ENCODE peak calls at places on chromosomes 5 and 9, in nine cellular contexts. W, S, O, K, N, Q, I, F and L are unnamed samples. For H3K4me1 and H3K27me3, the result is how much of the 10 kb centered on the place peaks cover.

GRCh38 chr9:36039121-36039520 is 2.4 kb downstream of the RECK start:
- DNase-seq in K (no peak), N (no peak), W (no peak), I (no peak), O (no peak), S (no peak), F (no peak), Q (no peak), L (no peak)

GRCh38 chr9:72898360-72898759 is 54.5 kb downstream of the ALDH1A1 start:
- DNase-seq in S (no peak), Q (no peak), O (no peak), N (no peak), W (no peak), K (no peak), I (no peak), F (no peak), L (no peak)

GRCh38 chr5:60594715-60595114 is 105.3 kb downstream of the DEPDC1B start:
- DNase-seq in O (no peak), N (no peak), F (no peak), Q (no peak), K (no peak), S (no peak), W (no peak), I (no peak), L (no peak)

GRCh38 chr9:14994738-14995137 is 84.5 kb upstream of the FREM1 start:
- DNase-seq in F (no peak), K (no peak), I (no peak), W (no peak), O (no peak), S (no peak), N (no peak), Q (no peak), L (no peak)

GRCh38 chr5:41763096-41763495 is 107.1 kb downstream of the OXCT1 start:
- DNase-seq in W (no peak), I (no peak), Q (no peak), N (no peak), K (no peak), O (no peak), S (no peak), F (no peak), L (no peak)

GRCh38 chr5:116778015-116778414 is 203.4 kb upstream of the SEMA6A start:
- DNase-seq in F (no peak), N (no peak), Q (no peak), O (no peak), I (peak), K (no peak), W (peak), S (peak), L (no peak)

GRCh38 chr9:105055922-105056321 is 128.0 kb upstream of the ABCA1 start:
- DNase-seq in I (peak), W (no peak), F (no peak), O (no peak), S (no peak), N (no peak), K (no peak), Q (no peak), L (no peak)

GRCh38 chr5:442335-443238 is at the start of gene EXOC3:
- DNase-seq in I (peak), F (peak), W (peak), S (peak), O (peak), K (peak), N (peak), Q (peak), L (no peak)

GRCh38 chr5:136115183-136115865 is 17.3 kb upstream of the SMAD5 start:
- DNase-seq in N (no peak), K (no peak), O (no peak), W (no peak), I (no peak), Q (no peak), F (no peak), S (no peak), L (no peak)

GRCh38 chr5:149154629-149155028 is 13.3 kb downstream of the ABLIM3 start:
- DNase-seq in W (no peak), N (no peak), Q (no peak), O (no peak), K (no peak), S (no peak), F (no peak), I (no peak), L (no peak)

GRCh38 chr5:81842795-81843377 is 92.0 kb upstream of the SSBP2 start:
- DNase-seq in S (no peak), F (peak), Q (no peak), O (no peak), W (no peak), I (no peak), N (no peak), K (peak), L (no peak)

GRCh38 chr5:40796487-40796889 is 1.7 kb downstream of the PRKAA1 start:
- DNase-seq in I (no peak), K (no peak), F (no peak), S (no peak), O (peak), W (no peak), Q (no peak), N (no peak), L (no peak)

GRCh38 chr5:36744041-36744677 is 132.4 kb upstream of the NIPBL start:
- DNase-seq in Q (no peak), N (no peak), O (no peak), W (no peak), S (no peak), I (peak), F (no peak), K (no peak), L (no peak)

GRCh38 chr5:33842456-33842855 is 49.3 kb downstream of the ADAMTS12 start:
- DNase-seq in W (no peak), K (no peak), Q (no peak), O (no peak), N (no peak), F (no peak), I (no peak), S (no peak), L (no peak)

GRCh38 chr5:91884036-91884435 is 500.9 kb upstream of the ARRDC3 start:
- DNase-seq in W (no peak), N (no peak), F (no peak), S (no peak), I (no peak), O (no peak), K (no peak), Q (no peak), L (no peak)

DNA sequence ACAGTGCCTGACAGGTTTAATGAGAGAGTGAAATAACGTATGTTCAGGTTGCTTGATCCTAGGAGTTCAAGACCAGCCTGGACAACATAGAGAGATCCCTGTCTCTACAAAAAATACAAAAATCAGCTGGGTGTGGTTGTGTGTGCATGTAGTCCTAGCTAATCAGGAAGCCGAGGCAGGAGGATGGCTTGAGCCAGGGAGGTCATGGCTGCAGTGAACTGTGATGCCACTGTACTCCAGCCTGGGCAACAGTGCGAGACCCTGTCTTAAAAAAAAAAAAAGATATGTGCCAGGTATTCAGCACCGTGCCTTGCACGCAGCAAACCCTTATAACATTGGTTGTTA is 38.8 kb upstream of the SPRY4 start:
- DNase-seq in I (no peak), W (no peak), Q (no peak), N (no peak), S (no peak), K (no peak), O (no peak), F (no peak), L (no peak)
- H3K4me1 ChIP-seq in I (under half), W (under half), Q (under half), N (under half), S (half or more), K (under half), O (under half), F (under half), L (under half)

DNA sequence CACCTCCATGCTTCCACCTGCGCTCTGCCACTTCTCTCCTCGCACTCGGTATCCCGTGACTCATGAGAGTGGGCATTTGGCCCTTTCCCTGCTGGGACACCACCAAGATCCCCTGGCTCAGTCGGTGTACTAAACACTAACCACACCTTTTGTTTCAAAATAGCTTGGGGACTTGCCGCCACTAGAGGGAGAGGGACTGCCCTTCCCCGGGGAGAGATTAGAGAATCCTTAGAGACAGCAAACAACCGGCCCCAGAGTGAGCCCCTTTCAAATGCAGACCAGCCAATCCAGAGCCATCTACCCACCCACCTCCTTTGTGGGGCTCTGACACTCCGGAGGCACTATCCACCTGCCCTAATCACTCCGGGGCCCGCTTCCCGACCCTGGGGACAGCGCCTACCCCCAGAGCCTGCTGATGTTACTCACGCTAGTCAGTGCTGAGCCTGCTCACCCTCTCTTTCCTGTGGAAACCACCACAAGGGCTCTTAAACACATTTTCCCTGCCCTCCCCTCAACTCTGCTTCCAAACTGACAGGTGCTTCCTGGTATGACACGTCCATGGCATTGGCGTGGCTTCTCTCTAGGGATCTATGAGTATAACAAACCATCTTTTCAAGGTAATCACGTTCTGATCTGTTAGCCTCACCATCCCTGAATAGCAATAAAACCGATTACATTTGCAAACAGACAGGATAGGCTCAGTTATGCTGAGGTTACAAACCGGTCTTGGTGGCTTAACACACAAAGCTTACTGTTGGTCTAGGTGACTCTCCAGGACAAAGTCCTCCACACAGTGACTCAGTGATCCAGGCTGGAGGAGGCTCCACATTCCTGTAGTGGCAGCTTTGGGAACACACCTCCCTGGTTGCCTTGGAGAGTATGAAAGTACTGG is 180.1 kb upstream of the MVB12B start:
- DNase-seq in K (peak), N (peak), S (peak), O (no peak), Q (no peak), W (peak), F (no peak), I (peak), L (peak)
- H3K27me3 ChIP-seq in K (under half), N (under half), S (under half), O (under half), Q (under half), W (under half), F (under half), I (under half), L (under half)

GRCh38 chr9:133238272-133238850 is 29.3 kb upstream of the OBP2B start:
- DNase-seq in O (peak), Q (no peak), W (peak), K (no peak), S (peak), N (peak), F (peak), I (peak), L (peak)
- H3K4me3 ChIP-seq in O (peak), Q (peak), W (peak), K (no peak), S (peak), N (no peak), F (no peak), I (peak), L (peak)

GRCh38 chr5:173237821-173238220 is 2.8 kb upstream of the NKX2-5 start:
- DNase-seq in O (no peak), Q (no peak), K (no peak), I (peak), W (no peak), S (peak), N (no peak), F (no peak), L (no peak)
- H3K4me1 ChIP-seq in O (under half), Q (under half), K (under half), I (under half), W (under half), S (half or more), N (under half), F (under half), L (under half)

GRCh38 chr9:126521551-126521950 is 92.2 kb upstream of the LMX1B start:
- DNase-seq in I (no peak), F (no peak), S (no peak), Q (no peak), K (no peak), W (no peak), O (no peak), N (no peak), L (no peak)
- H3K27me3 ChIP-seq in I (under half), F (under half), S (under half), Q (under half), K (under half), W (under half), O (under half), N (under half), L (under half)

GRCh38 chr9:33445389-33445881 is 2.0 kb downstream of the AQP3 start:
- DNase-seq in W (no peak), N (no peak), Q (peak), F (peak), I (no peak), K (no peak), S (no peak), O (no peak), L (no peak)

GRCh38 chr9:33448159-33448511 is 742 bp upstream of the AQP3 start:
- DNase-seq in S (no peak), N (no peak), I (no peak), O (no peak), F (peak), W (no peak), Q (no peak), K (no peak), L (no peak)

GRCh38 chr9:33446507-33447403 is 638 bp downstream of the AQP3 start:
- DNase-seq in K (peak), O (no peak), W (no peak), N (peak), S (no peak), I (no peak), Q (peak), F (peak), L (no peak)

GRCh38 chr9:33447404-33448158 is at the start of gene AQP3:
- DNase-seq in K (peak), W (peak), I (peak), O (peak), N (peak), S (peak), F (peak), Q (peak), L (no peak)

DNA sequence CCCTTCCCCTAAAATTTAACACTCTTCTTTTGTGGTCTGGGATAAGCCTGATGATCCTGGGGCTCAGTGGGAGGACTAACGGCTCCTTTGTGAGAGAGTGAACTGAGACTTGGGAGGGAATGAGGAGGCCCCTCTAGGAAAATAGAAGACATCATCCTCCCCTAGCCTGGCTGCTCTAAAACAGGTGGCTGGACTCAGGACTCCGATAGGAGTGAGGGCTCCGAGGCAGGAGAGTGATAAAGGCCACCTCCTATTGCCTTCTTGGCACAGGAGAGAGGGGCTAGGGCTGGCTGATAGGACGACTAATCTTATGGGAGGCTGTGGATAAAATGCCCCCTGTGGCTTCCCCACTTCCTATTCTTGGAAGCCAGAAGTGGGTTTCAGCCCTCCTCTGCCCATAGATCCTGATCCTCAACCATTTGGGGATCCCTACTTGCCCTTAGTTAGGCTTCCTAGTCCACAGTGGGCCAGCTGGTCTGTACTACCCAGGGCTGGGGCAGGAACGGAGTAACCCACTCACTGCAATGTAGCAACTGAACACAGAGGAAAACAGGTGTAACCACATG is 1.4 kb downstream of the AQP3 start:
- DNase-seq in Q (no peak), O (no peak), S (no peak), W (no peak), F (peak), N (no peak), K (no peak), I (no peak), L (no peak)
- H3K4me3 ChIP-seq in Q (peak), O (peak), S (no peak), W (no peak), F (no peak), N (peak), K (no peak), I (no peak), L (no peak)

GRCh38 chr9:93128011-93128714 is 5.9 kb downstream of the NINJ1 start:
- DNase-seq in S (no peak), N (no peak), W (no peak), Q (no peak), O (no peak), K (no peak), I (no peak), F (no peak), L (no peak)

GRCh38 chr9:93130861-93131481 is 3.1 kb downstream of the NINJ1 start:
- DNase-seq in F (peak), S (no peak), O (peak), N (no peak), I (no peak), K (no peak), W (no peak), Q (no peak), L (no peak)

GRCh38 chr9:93128715-93129224 is 5.3 kb downstream of the NINJ1 start:
- DNase-seq in Q (no peak), W (no peak), S (no peak), K (no peak), F (no peak), I (no peak), O (no peak), N (no peak), L (no peak)

GRCh38 chr9:93129691-93130500 is 4.2 kb downstream of the NINJ1 start:
- DNase-seq in O (no peak), N (no peak), I (no peak), F (no peak), Q (no peak), K (no peak), S (no peak), W (no peak), L (no peak)

GRCh38 chr9:93129286-93129685 is 4.8 kb downstream of the NINJ1 start:
- DNase-seq in Q (no peak), N (no peak), I (no peak), K (no peak), F (no peak), W (no peak), S (no peak), O (no peak), L (no peak)
- H3K4me1 ChIP-seq in Q (under half), N (half or more), I (under half), K (under half), F (under half), W (under half), S (under half), O (half or more), L (under half)

DNA sequence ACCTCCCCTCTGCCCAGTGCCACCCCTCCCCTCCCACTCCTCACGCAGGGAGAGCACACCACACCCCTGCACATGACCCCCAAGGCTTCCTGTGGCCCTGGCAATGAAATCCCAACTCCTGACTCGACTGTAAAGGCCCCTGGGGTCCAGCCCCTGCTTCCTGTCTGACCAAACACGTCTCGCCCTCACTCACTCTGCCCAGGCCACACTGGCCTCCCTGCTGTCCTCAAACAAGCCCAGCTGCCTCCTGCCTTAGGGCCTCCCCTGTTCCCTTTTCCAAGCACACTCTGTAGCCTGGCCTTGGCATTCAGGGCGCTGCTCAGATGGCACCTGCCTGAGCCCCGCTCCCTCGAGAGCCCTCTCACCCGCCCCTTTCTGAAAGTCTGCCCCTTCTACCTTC is 42.4 kb downstream of the HK3 start:
- DNase-seq in F (no peak), Q (no peak), O (no peak), S (no peak), N (no peak), I (no peak), W (no peak), K (no peak), L (no peak)
- H3K27me3 ChIP-seq in F (under half), Q (under half), O (under half), S (under half), N (under half), I (under half), W (under half), K (under half), L (under half)

GRCh38 chr5:139795074-139796001 is at the start of gene PSD2:
- DNase-seq in N (no peak), I (peak), W (no peak), S (peak), K (peak), Q (no peak), O (no peak), F (peak), L (no peak)
- H3K4me3 ChIP-seq in N (no peak), I (peak), W (peak), S (peak), K (peak), Q (peak), O (peak), F (no peak), L (peak)